ENCODE peak calls at places on chromosome 21, in five cellular contexts. B is neural progenitor cell, W is mammary epithelial cell, E is IMR-90, K is K562. F is an unnamed sample.

GRCh38 chr21:16323586-16323985 is 593.8 kb downstream of the USP25 start:
- DNase-seq in E (peak), W (no peak), K (no peak), B (no peak), F (no peak)

GRCh38 chr21:29256125-29256895 is 42.4 kb upstream of the BACH1 start:
- DNase-seq in E (no peak), K (no peak), W (no peak), B (no peak), F (no peak)

GRCh38 chr21:43800566-43800965 is 11.2 kb downstream of the RRP1 start:
- DNase-seq in B (no peak), K (no peak), E (no peak), W (no peak), F (no peak)

GRCh38 chr21:34020005-34020847 is 53.2 kb upstream of the MRPS6 start:
- DNase-seq in K (no peak), W (no peak), B (no peak), E (no peak), F (no peak)

GRCh38 chr21:29005696-29006095 is 13.0 kb upstream of the LTN1 start:
- DNase-seq in W (no peak), E (peak), K (no peak), B (no peak), F (peak)

GRCh38 chr21:35050348-35051286 is 1.5 kb upstream of the RUNX1 start:
- DNase-seq in B (no peak), E (peak), K (peak), W (peak), F (no peak)

GRCh38 chr21:43667191-43667904 is 8.0 kb downstream of the RRP1B start:
- DNase-seq in K (no peak), W (peak), B (no peak), E (peak), F (peak)

GRCh38 chr21:34845521-34846213 is 176.9 kb downstream of the CLIC6 start:
- DNase-seq in K (no peak), E (peak), W (peak), B (no peak), F (peak)

GRCh38 chr21:18354947-18355346 is 48.6 kb downstream of the TMPRSS15 start:
- DNase-seq in K (no peak), W (no peak), E (no peak), B (no peak), F (no peak)

GRCh38 chr21:36873511-36873910 is 93.0 kb downstream of the HLCS start:
- DNase-seq in E (no peak), W (no peak), B (no peak), K (no peak), F (no peak)

DNA sequence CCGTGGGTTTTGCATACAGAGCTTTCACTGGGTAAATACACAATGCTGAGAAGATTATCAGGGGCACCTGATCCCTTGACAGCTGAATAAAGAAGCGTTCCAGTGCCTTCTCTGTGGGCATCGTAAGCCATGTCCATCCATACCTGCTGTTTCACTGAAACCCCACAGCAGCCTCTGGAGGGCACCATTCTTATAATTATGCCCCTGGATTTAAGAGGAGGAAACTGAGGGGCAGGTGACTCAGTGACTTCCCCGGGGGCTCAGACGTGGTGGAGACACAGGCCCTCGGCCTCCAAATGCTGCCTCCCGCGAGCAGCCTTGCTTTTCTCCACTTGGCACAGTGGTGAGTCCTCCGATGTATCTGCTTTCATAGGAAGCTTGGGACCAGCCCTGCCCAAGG is 56.7 kb downstream of the B3GALT5 start:
- DNase-seq in E (no peak), K (no peak), W (no peak), B (no peak), F (no peak)
- TF ChIP-seq CTCF in E (no peak), K (no peak), W (no peak), B (no peak), F (no peak)

DNA sequence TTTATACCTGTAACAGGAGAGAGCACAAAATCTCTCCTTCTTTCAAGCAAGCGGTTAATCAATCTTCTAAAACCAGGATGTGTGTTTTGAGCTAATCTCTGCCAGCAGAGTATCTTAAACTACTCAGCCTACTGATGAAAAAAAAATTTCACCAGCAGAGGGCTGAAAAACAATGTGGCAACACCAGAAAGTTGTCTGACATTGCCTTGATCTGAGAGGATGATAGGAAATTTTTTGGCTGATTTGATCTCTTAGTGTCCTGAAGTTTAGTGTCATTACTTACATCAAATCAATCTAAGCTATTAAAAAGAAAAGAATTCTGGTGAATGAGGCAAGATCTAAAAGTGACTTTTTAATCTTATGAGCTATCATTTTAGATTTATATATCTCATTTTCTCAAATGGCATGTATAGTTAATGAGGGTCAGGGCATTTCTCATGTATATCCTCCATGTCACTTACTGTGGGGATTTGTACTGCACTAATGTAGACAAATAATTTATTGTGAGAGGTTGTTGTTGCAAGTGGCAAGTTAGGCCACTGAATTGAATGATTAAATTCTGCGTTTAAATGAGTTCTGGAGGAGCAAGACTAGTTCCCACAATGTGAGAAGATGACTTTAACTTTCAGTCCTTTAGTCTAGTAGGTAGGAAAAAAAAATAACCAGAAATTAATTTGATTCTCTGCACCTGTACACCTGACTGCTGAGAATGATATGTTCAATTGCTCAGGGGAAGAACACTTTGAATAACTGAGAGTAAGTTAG is 10.8 kb downstream of the ADAMTS1 start:
- DNase-seq in K (no peak), E (peak), B (no peak), W (no peak), F (no peak)
- H2AFZ ChIP-seq in K (no peak), E (no peak), B (no peak), W (no peak), F (no peak)

GRCh38 chr21:31548688-31549087 is 110.8 kb upstream of the SOD1 start:
- DNase-seq in K (no peak), E (no peak), W (no peak), B (no peak), F (no peak)
- TF ChIP-seq CTCF in K (no peak), E (no peak), W (no peak), B (peak), F (peak)

GRCh38 chr21:32545948-32546441 is 39.3 kb downstream of the TCP10L start:
- DNase-seq in B (no peak), K (peak), E (peak), W (peak), F (peak)
- H2AFZ ChIP-seq in B (no peak), K (peak), E (no peak), W (no peak), F (peak)

GRCh38 chr21:25039461-25040380 is 567.6 kb downstream of the MRPL39 start:
- DNase-seq in E (peak), W (no peak), B (peak), K (no peak), F (no peak)
- TF ChIP-seq CTCF in E (peak), W (no peak), B (peak), K (no peak), F (no peak)

DNA sequence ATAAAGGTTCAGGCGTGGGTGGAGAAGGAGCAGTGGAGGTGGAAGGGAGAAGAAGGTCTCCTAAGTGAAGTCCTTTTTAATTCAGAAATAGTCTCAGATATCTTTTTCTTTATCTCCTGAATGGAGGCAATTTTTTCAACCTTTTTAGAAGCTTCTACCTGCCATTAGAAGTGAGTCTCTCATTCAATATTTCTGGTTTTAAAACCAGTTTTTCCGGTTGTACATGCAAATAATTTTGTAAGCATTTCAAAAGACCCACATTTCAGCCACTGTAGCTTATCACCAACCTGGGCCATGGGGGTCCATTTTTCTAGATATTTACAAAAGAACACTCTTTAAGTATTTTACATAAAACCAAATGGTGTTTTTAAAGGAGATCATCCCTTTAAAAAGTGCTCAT is 1280.2 kb downstream of the NCAM2 start:
- DNase-seq in K (no peak), W (no peak), E (no peak), B (no peak), F (no peak)
- H2AFZ ChIP-seq in K (no peak), W (no peak), E (no peak), B (no peak), F (no peak)

DNA sequence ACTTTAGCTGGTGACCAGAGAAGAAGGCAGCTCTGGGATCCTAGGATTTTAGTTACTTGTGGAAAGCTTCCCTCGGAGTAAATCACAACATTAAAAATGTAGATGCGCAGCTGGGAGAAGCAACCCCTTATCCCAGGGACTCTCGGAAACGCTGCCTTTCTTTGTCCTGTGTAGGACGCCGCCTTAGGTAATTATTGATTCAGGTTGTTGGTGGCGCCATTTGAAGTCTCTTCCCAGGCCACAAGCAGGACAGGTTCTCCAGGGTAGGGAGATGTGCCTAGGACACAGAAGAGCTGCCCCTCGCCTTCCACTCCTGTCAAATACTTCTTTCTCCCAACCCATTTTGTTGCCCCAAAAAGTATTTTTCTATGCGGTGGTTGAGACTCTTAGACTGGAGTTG is 10.3 kb downstream of the SLC37A1 start:
- DNase-seq in E (no peak), K (no peak), B (no peak), W (no peak), F (no peak)
- TF ChIP-seq CTCF in E (no peak), K (no peak), B (no peak), W (no peak), F (no peak)

GRCh38 chr21:45366931-45367401 is 38.0 kb upstream of the COL18A1 start:
- DNase-seq in K (peak), B (no peak), E (peak), W (no peak), F (peak)
- H2AFZ ChIP-seq in K (peak), B (no peak), E (peak), W (no peak), F (no peak)

GRCh38 chr21:41589131-41589530 is 81.2 kb upstream of the TMPRSS2 start:
- DNase-seq in K (no peak), W (no peak), B (no peak), E (no peak), F (no peak)
- TF ChIP-seq CTCF in K (no peak), W (no peak), B (no peak), E (no peak), F (no peak)

F was measured in osteoblast.